ENCODE peak calls at places on chromosomes 13 and 19, in ten cellular contexts. D, J, S, Z, T, A, L, H, I and W are unnamed samples.

GRCh38 chr19:2266183-2266993 is 10.2 kb upstream of the JSRP1 start:
- DNase-seq in D (no peak), J (peak; percentile 57), S (no peak), Z (peak; percentile 54), T (peak; percentile 71), A (no peak), L (no peak), H (peak; percentile 19), I (no peak), W (no peak)

GRCh38 chr19:16457195-16457953 is 14.4 kb downstream of the EPS15L1 start:
- DNase-seq in D (no peak), J (peak; percentile 80), S (no peak), Z (no peak), T (peak; percentile 35), A (no peak), L (peak; percentile 13), H (no peak), I (no peak), W (no peak)

GRCh38 chr19:10863107-10863700 is 8.1 kb upstream of the CARM1 start:
- DNase-seq in D (no peak), J (no peak), S (no peak), Z (peak; percentile 55), T (peak; percentile 54), A (no peak), L (no peak), H (no peak), I (no peak), W (no peak)

GRCh38 chr19:19223636-19224035 is 11.9 kb downstream of the NCAN start:
- DNase-seq in D (no peak), J (no peak), S (no peak), Z (no peak), T (no peak), A (no peak), L (no peak), H (no peak), I (no peak), W (no peak)

GRCh38 chr13:33744589-33745369 is 73.2 kb upstream of the RFC3 start:
- DNase-seq in D (no peak), J (peak; percentile 51), S (no peak), Z (peak; percentile 32), T (no peak), A (no peak), L (no peak), H (no peak), I (no peak), W (no peak)

GRCh38 chr19:18774782-18775444 is 16.2 kb downstream of the COMP start:
- DNase-seq in D (no peak), J (no peak), S (no peak), Z (no peak), T (no peak), A (no peak), L (no peak), H (no peak), I (no peak), W (no peak)

GRCh38 chr13:23969672-23970071 is 72.4 kb upstream of the C1QTNF9B start:
- DNase-seq in D (peak; percentile 56), J (no peak), S (no peak), Z (peak; percentile 58), T (no peak), A (no peak), L (no peak), H (no peak), I (no peak), W (no peak)

GRCh38 chr13:44052843-44053607 is 173.3 kb downstream of the LACC1 start:
- DNase-seq in D (no peak), J (no peak), S (no peak), Z (no peak), T (peak; percentile 22), A (no peak), L (no peak), H (no peak), I (no peak), W (no peak)

GRCh38 chr19:8498295-8498694 is 4.1 kb downstream of the PRAM1 start:
- DNase-seq in D (no peak), J (no peak), S (no peak), Z (no peak), T (no peak), A (no peak), L (no peak), H (no peak), I (no peak), W (no peak)

GRCh38 chr13:39347926-39348901 is 254.8 kb downstream of the LHFPL6 start:
- DNase-seq in D (no peak), J (no peak), S (peak; percentile 15), Z (no peak), T (no peak), A (no peak), L (no peak), H (no peak), I (no peak), W (no peak)

GRCh38 chr13:66074018-66074615 is 1156.0 kb downstream of the PCDH9 start:
- DNase-seq in D (no peak), J (no peak), S (no peak), Z (no peak), T (peak; percentile 14), A (no peak), L (no peak), H (no peak), I (no peak), W (no peak)

GRCh38 chr19:41457241-41457640 is 14.3 kb downstream of the ERICH4 start:
- DNase-seq in D (no peak), J (no peak), S (no peak), Z (no peak), T (no peak), A (no peak), L (no peak), H (no peak), I (no peak), W (no peak)

GRCh38 chr13:101845501-101846012 is 393.1 kb downstream of the ITGBL1 start:
- DNase-seq in D (no peak), J (no peak), S (no peak), Z (no peak), T (no peak), A (no peak), L (no peak), H (no peak), I (no peak), W (no peak)

GRCh38 chr19:1273263-1274041 is 1.9 kb upstream of the FAM174C start:
- DNase-seq in D (no peak), J (no peak), S (no peak), Z (no peak), T (no peak), A (no peak), L (no peak), H (no peak), I (no peak), W (no peak)

GRCh38 chr19:45406165-45406956 is at the start of gene POLR1G:
- DNase-seq in D (peak; percentile 95), J (peak; percentile 95), S (peak; percentile 89), Z (peak; percentile 89), T (peak; percentile 89), A (peak; percentile 85), L (peak; percentile 67), H (peak; percentile 75), I (peak; percentile 76), W (peak; percentile 64)

GRCh38 chr19:18017275-18018083 is 9.5 kb downstream of the ARRDC2 start:
- DNase-seq in D (no peak), J (no peak), S (no peak), Z (peak; percentile 33), T (no peak), A (no peak), L (no peak), H (no peak), I (no peak), W (no peak)

GRCh38 chr13:32838985-32839384 is 177.2 kb upstream of the KL start:
- DNase-seq in D (peak; percentile 7), J (no peak), S (no peak), Z (peak; percentile 96), T (no peak), A (no peak), L (no peak), H (no peak), I (no peak), W (no peak)

GRCh38 chr13:60312851-60313505 is 84.0 kb upstream of the TDRD3 start:
- DNase-seq in D (no peak), J (no peak), S (no peak), Z (no peak), T (no peak), A (no peak), L (no peak), H (no peak), I (no peak), W (no peak)

GRCh38 chr13:39515231-39515630 is 87.8 kb downstream of the LHFPL6 start:
- DNase-seq in D (no peak), J (no peak), S (no peak), Z (no peak), T (no peak), A (no peak), L (no peak), H (no peak), I (no peak), W (no peak)

GRCh38 chr13:75521956-75522355 is 15.7 kb downstream of the COMMD6 start:
- DNase-seq in D (no peak), J (no peak), S (no peak), Z (no peak), T (no peak), A (no peak), L (no peak), H (no peak), I (no peak), W (no peak)

GRCh38 chr13:76887070-76887563 is 912 bp upstream of the KCTD12 start:
- DNase-seq in D (no peak), J (no peak), S (no peak), Z (no peak), T (no peak), A (no peak), L (no peak), H (no peak), I (no peak), W (no peak)

GRCh38 chr19:8333771-8334457 is 9.1 kb downstream of the KANK3 start:
- DNase-seq in D (peak; percentile 25), J (no peak), S (no peak), Z (peak; percentile 80), T (no peak), A (peak; percentile 14), L (no peak), H (no peak), I (no peak), W (no peak)

GRCh38 chr19:19749332-19750130 is 16.6 kb upstream of the ZNF14 start:
- DNase-seq in D (no peak), J (no peak), S (no peak), Z (no peak), T (no peak), A (no peak), L (no peak), H (no peak), I (no peak), W (no peak)

GRCh38 chr13:71285700-71286099 is 581.3 kb downstream of the DACH1 start:
- DNase-seq in D (no peak), J (no peak), S (no peak), Z (no peak), T (peak; percentile 4), A (no peak), L (no peak), H (no peak), I (no peak), W (no peak)

GRCh38 chr13:26718872-26719271 is 41.7 kb downstream of the GPR12 start:
- DNase-seq in D (no peak), J (no peak), S (no peak), Z (no peak), T (no peak), A (no peak), L (no peak), H (no peak), I (no peak), W (no peak)

GRCh38 chr19:18340237-18340989 is at the start of gene PGPEP1:
- DNase-seq in D (peak; percentile 85), J (no peak), S (peak; percentile 68), Z (peak; percentile 79), T (peak; percentile 27), A (no peak), L (peak; percentile 65), H (peak; percentile 17), I (no peak), W (peak; percentile 56)

GRCh38 chr13:98813993-98814392 is 61.5 kb upstream of the SLC15A1 start:
- DNase-seq in D (no peak), J (no peak), S (no peak), Z (no peak), T (peak; percentile 28), A (no peak), L (no peak), H (no peak), I (no peak), W (no peak)

GRCh38 chr19:46482645-46483044 is 11.3 kb upstream of the PNMA8A start:
- DNase-seq in D (no peak), J (no peak), S (no peak), Z (no peak), T (peak; percentile 77), A (no peak), L (no peak), H (no peak), I (no peak), W (no peak)